ENCODE peak calls at places on chromosomes 12 and 14, in nine cellular contexts. A, J, N, S, C, Y, T, V and D are unnamed samples.

GRCh38 chr12:23954332-23954731 is 4.9 kb upstream of the SOX5 start:
- DNase-seq in C (no peak), N (no peak), J (no peak), T (no peak), V (no peak), A (no peak), S (no peak), Y (no peak), D (no peak)

GRCh38 chr14:105390849-105391500 is 7.4 kb upstream of the TEX22 start:
- DNase-seq in V (no peak), J (no peak), T (no peak), A (no peak), C (no peak), Y (no peak), S (no peak), N (no peak), D (no peak)

GRCh38 chr14:52348279-52348678 is 34.2 kb downstream of the PTGER2 start:
- DNase-seq in S (no peak), J (no peak), T (no peak), N (no peak), V (no peak), A (no peak), Y (no peak), C (no peak), D (no peak)

GRCh38 chr12:111578276-111578970 is 20.7 kb downstream of the ATXN2 start:
- DNase-seq in T (no peak), J (no peak), N (no peak), Y (no peak), V (no peak), A (no peak), C (peak; percentile 89), S (no peak), D (no peak)

GRCh38 chr12:71840226-71840847 is 778 bp downstream of the TBC1D15 start:
- DNase-seq in S (no peak), V (peak; percentile 23), J (no peak), C (peak; percentile 48), A (peak; percentile 12), Y (no peak), T (no peak), N (no peak), D (no peak)

GRCh38 chr14:102922490-102923200 is at the start of gene AMN:
- DNase-seq in Y (peak; percentile 82), N (no peak), A (peak; percentile 73), V (no peak), S (no peak), J (no peak), T (no peak), C (peak; percentile 64), D (peak; percentile 77)

GRCh38 chr12:3658327-3659163 is 94.4 kb downstream of the CRACR2A start:
- DNase-seq in S (no peak), Y (peak; percentile 42), J (no peak), T (no peak), A (no peak), C (peak; percentile 36), N (peak; percentile 33), V (no peak), D (no peak)

GRCh38 chr12:130609966-130610365 is 106.1 kb downstream of the RIMBP2 start:
- DNase-seq in N (no peak), T (no peak), S (no peak), J (no peak), V (no peak), A (no peak), C (no peak), Y (no peak), D (no peak)

GRCh38 chr12:115752913-115753726 is 524.4 kb downstream of the MED13L start:
- DNase-seq in J (peak; percentile 48), S (peak; percentile 87), T (no peak), A (peak; percentile 55), N (peak; percentile 33), V (peak; percentile 42), Y (peak; percentile 14), C (peak; percentile 58), D (no peak)

GRCh38 chr12:21906919-21907642 is 34.1 kb downstream of the ABCC9 start:
- DNase-seq in T (no peak), J (no peak), C (no peak), N (no peak), S (no peak), Y (no peak), V (no peak), A (no peak), D (no peak)

GRCh38 chr14:81137316-81137715 is 83.4 kb downstream of the GTF2A1 start:
- DNase-seq in S (no peak), V (no peak), C (no peak), T (no peak), J (no peak), Y (no peak), A (peak; percentile 24), N (no peak), D (no peak)

GRCh38 chr12:97308576-97309198 is 153.9 kb upstream of the RMST start:
- DNase-seq in J (no peak), Y (no peak), V (peak; percentile 46), S (peak; percentile 33), C (peak; percentile 39), A (no peak), T (no peak), N (no peak), D (no peak)

GRCh38 chr12:40152783-40153383 is 47.0 kb upstream of the SLC2A13 start:
- DNase-seq in N (peak; percentile 50), T (no peak), S (peak; percentile 38), A (peak; percentile 14), C (peak; percentile 20), Y (peak; percentile 59), V (peak; percentile 24), J (no peak), D (peak; percentile 70)

GRCh38 chr12:98639526-98639925 is 5.1 kb downstream of the IKBIP start:
- DNase-seq in Y (no peak), A (no peak), N (no peak), C (no peak), J (no peak), T (no peak), S (no peak), V (no peak), D (no peak)

GRCh38 chr12:98646165-98646764 is 1.2 kb downstream of the APAF1 start:
- DNase-seq in J (no peak), V (peak; percentile 15), S (no peak), T (no peak), A (no peak), Y (no peak), C (peak; percentile 5), N (no peak), D (no peak)

GRCh38 chr12:98645572-98646067 is 530 bp downstream of the APAF1 start:
- DNase-seq in Y (peak; percentile 33), A (no peak), C (no peak), J (no peak), N (peak; percentile 27), T (no peak), S (peak; percentile 21), V (no peak), D (no peak)

GRCh38 chr12:98644712-98645571 is at the start of the genes APAF1 and IKBIP:
- DNase-seq in J (peak; percentile 95), A (peak; percentile 96), S (peak; percentile 98), T (peak; percentile 98), Y (peak; percentile 99), V (peak; percentile 86), C (peak; percentile 89), N (peak; percentile 99), D (peak; percentile 100)

GRCh38 chr12:98644433-98644711 is 216 bp downstream of the IKBIP start:
- DNase-seq in Y (peak; percentile 29), J (peak; percentile 21), C (no peak), V (peak; percentile 27), N (peak; percentile 28), T (no peak), S (peak; percentile 37), A (no peak), D (no peak)
- TF ChIP-seq POLR2AphosphoS5 in Y (no peak), J (no peak), C (no peak), V (no peak), N (no peak), T (no peak), S (no peak), A (no peak), D (no peak)

DNA sequence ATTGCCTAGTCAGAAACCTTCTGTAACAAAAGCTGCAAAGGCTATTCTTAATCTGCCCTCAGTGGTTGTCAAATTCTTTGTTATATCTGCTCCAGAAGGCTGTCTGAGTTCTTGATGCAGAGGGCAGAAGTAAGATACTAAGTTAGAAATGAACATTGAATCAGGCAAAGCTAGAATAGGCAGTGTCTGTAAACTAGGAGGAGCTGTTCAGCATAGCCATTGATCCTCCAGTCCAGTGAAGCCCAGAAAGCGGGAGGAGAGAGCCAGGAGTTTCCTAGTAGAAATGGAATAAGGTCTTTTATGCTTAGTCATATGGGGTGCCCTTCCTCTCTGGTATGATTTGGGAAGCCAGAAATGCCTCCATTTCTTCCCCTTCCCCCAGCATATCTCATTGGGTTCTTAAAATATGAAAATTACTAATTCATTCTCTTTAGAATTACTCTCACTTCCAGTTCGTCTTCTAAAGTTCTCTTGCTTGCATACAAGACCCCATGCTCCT is 76.2 kb downstream of the APAF1 start:
- DNase-seq in J (no peak), Y (no peak), V (no peak), C (no peak), S (no peak), N (no peak), A (no peak), T (no peak), D (no peak)
- H3K27ac ChIP-seq in J (no peak overlapping the region), Y (no peak overlapping the region), V (no peak overlapping the region), C (no peak overlapping the region), S (no peak overlapping the region), N (no peak overlapping the region), A (no peak overlapping the region), T (no peak overlapping the region), D (no peak overlapping the region)

DNA sequence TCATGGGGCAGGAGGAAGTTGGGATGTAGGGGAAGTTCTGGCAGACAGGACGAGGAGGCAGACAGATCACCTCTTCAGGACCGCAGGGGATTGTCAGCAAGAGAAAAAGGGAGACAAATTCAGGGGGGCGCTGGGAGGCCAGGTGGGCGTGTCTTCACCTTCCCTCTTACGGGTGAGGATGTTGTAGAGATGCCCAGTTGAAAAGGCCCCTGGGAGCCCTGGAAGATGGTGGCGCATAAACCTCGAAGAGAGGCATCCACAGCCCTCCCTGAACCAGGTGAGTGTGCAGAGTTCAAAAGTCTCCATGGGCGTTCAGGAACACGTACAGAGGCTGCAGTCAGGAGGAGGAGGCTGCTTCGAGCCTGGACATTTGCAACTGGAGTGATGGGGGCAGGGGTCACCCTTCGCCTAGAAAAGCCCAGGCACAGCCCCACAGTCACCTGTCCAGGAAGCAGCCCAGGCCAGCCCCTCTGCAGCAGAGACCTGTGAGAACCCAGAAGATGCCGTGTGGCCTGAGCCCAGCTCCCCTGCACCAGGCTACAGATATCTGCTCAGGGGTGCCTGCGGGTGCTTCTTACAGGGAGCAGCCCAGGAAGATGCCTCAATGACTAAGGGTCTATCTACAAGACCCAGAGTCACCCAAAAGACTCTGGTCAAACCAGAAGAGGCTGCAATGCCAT is 74.4 kb downstream of the PRIMA1 start:
- DNase-seq in C (no peak), V (no peak), T (no peak), J (peak; percentile 3), Y (no peak), S (no peak), A (peak; percentile 20), N (no peak), D (peak; percentile 61)
- TF ChIP-seq POLR2AphosphoS5 in C (no peak), V (no peak), T (no peak), J (no peak), Y (no peak), S (no peak), A (no peak), N (no peak), D (no peak)

DNA sequence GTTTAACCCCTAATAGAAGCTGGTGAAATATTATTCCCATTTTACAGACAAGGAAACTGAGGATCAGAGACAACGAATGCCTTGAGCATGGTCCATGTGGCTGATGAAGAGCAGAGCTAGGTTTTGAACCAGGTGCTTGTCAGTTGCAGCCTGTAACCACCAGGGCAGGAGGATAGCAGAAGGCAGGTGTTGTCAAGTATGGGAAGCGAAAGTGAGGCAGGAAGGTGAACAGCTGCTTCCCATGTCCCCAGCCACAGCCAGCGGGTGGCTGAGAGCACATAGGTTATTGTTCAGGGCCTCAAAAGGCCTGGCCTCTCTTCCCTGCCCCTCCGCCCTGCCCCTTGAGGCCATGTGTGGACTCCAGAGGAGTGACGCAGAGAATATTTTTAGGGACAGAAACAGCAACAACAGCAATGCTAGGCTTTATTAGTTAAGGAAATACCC is 39.6 kb downstream of the IQSEC3 start:
- DNase-seq in S (no peak), T (no peak), V (peak; percentile 7), N (no peak), A (no peak), J (no peak), C (peak; percentile 17), Y (peak; percentile 54), D (no peak)
- H3K27ac ChIP-seq in S (no peak overlapping the region), T (no peak overlapping the region), V (no peak overlapping the region), N (no peak overlapping the region), A (no peak overlapping the region), J (peak overlapping the region; percentile 77), C (no peak overlapping the region), Y (no peak overlapping the region), D (no peak overlapping the region)